ENCODE peak calls at places on chromosomes 11 and 22, in eight cellular contexts. One of them, this sample, is unnamed.

GRCh38 chr11:65560555-65561418 is 2.6 kb upstream of the LTBP3 start:
- DNase-seq in globus pallidus: peak; percentile 74
- DNase-seq in AG10803: no peak
- DNase-seq in dorsolateral prefrontal cortex: no peak
- DNase-seq in hypothalamus: no peak
- DNase-seq in stimulated activated CD4-positive, alpha-beta T cell treated with anti-CD3 and anti-CD28 coated beads, Interleukin-1b, Interleukin-23, amount 100 ng/mL, for 1 hour: no peak
- DNase-seq in activated CD8-positive, alpha-beta memory T cell treated with anti-CD3 and anti-CD28 coated beads, Interleukin-2, amount 50 U/mL, for 48 hours: no peak
- DNase-seq in mucosa of descending colon: peak; percentile 67
- DNase-seq in this sample: peak; percentile 44

GRCh38 chr11:121522043-121522941 is 69.5 kb upstream of the SORL1-AS1 start:
- DNase-seq in hypothalamus: no peak
- DNase-seq in AG10803: no peak
- DNase-seq in mucosa of descending colon: no peak
- DNase-seq in stimulated activated CD4-positive, alpha-beta T cell treated with anti-CD3 and anti-CD28 coated beads, Interleukin-1b, Interleukin-23, amount 100 ng/mL, for 1 hour: no peak
- DNase-seq in activated CD8-positive, alpha-beta memory T cell treated with anti-CD3 and anti-CD28 coated beads, Interleukin-2, amount 50 U/mL, for 48 hours: no peak
- DNase-seq in dorsolateral prefrontal cortex: no peak
- DNase-seq in globus pallidus: no peak
- DNase-seq in this sample: no peak

GRCh38 chr11:129766858-129767604 is 48.6 kb upstream of the TMEM45B start:
- DNase-seq in hypothalamus: no peak
- DNase-seq in activated CD8-positive, alpha-beta memory T cell treated with anti-CD3 and anti-CD28 coated beads, Interleukin-2, amount 50 U/mL, for 48 hours: no peak
- DNase-seq in mucosa of descending colon: peak; percentile 55
- DNase-seq in globus pallidus: no peak
- DNase-seq in dorsolateral prefrontal cortex: no peak
- DNase-seq in stimulated activated CD4-positive, alpha-beta T cell treated with anti-CD3 and anti-CD28 coated beads, Interleukin-1b, Interleukin-23, amount 100 ng/mL, for 1 hour: no peak
- DNase-seq in AG10803: peak; percentile 23
- DNase-seq in this sample: no peak

GRCh38 chr11:77705195-77705876 is 67.7 kb upstream of the CLNS1A start:
- DNase-seq in dorsolateral prefrontal cortex: no peak
- DNase-seq in activated CD8-positive, alpha-beta memory T cell treated with anti-CD3 and anti-CD28 coated beads, Interleukin-2, amount 50 U/mL, for 48 hours: no peak
- DNase-seq in hypothalamus: no peak
- DNase-seq in mucosa of descending colon: no peak
- DNase-seq in stimulated activated CD4-positive, alpha-beta T cell treated with anti-CD3 and anti-CD28 coated beads, Interleukin-1b, Interleukin-23, amount 100 ng/mL, for 1 hour: no peak
- DNase-seq in globus pallidus: no peak
- DNase-seq in AG10803: peak; percentile 15
- DNase-seq in this sample: no peak

GRCh38 chr11:106684944-106685343 is 333.3 kb downstream of the GUCY1A2 start:
- DNase-seq in hypothalamus: no peak
- DNase-seq in activated CD8-positive, alpha-beta memory T cell treated with anti-CD3 and anti-CD28 coated beads, Interleukin-2, amount 50 U/mL, for 48 hours: no peak
- DNase-seq in stimulated activated CD4-positive, alpha-beta T cell treated with anti-CD3 and anti-CD28 coated beads, Interleukin-1b, Interleukin-23, amount 100 ng/mL, for 1 hour: no peak
- DNase-seq in globus pallidus: no peak
- DNase-seq in mucosa of descending colon: no peak
- DNase-seq in dorsolateral prefrontal cortex: no peak
- DNase-seq in AG10803: no peak
- DNase-seq in this sample: no peak

GRCh38 chr22:31932863-31933262 is 11.5 kb upstream of the YWHAH start:
- DNase-seq in hypothalamus: no peak
- DNase-seq in dorsolateral prefrontal cortex: no peak
- DNase-seq in stimulated activated CD4-positive, alpha-beta T cell treated with anti-CD3 and anti-CD28 coated beads, Interleukin-1b, Interleukin-23, amount 100 ng/mL, for 1 hour: no peak
- DNase-seq in mucosa of descending colon: no peak
- DNase-seq in AG10803: peak; percentile 39
- DNase-seq in globus pallidus: no peak
- DNase-seq in activated CD8-positive, alpha-beta memory T cell treated with anti-CD3 and anti-CD28 coated beads, Interleukin-2, amount 50 U/mL, for 48 hours: no peak
- DNase-seq in this sample: no peak

GRCh38 chr11:73292481-73292880 is 15.6 kb upstream of the ARHGEF17 start:
- DNase-seq in globus pallidus: no peak
- DNase-seq in dorsolateral prefrontal cortex: no peak
- DNase-seq in AG10803: no peak
- DNase-seq in activated CD8-positive, alpha-beta memory T cell treated with anti-CD3 and anti-CD28 coated beads, Interleukin-2, amount 50 U/mL, for 48 hours: no peak
- DNase-seq in mucosa of descending colon: no peak
- DNase-seq in hypothalamus: no peak
- DNase-seq in stimulated activated CD4-positive, alpha-beta T cell treated with anti-CD3 and anti-CD28 coated beads, Interleukin-1b, Interleukin-23, amount 100 ng/mL, for 1 hour: no peak
- DNase-seq in this sample: no peak

GRCh38 chr11:69294621-69295078 is 695 bp downstream of the MYEOV start:
- DNase-seq in activated CD8-positive, alpha-beta memory T cell treated with anti-CD3 and anti-CD28 coated beads, Interleukin-2, amount 50 U/mL, for 48 hours: no peak
- DNase-seq in globus pallidus: no peak
- DNase-seq in dorsolateral prefrontal cortex: no peak
- DNase-seq in stimulated activated CD4-positive, alpha-beta T cell treated with anti-CD3 and anti-CD28 coated beads, Interleukin-1b, Interleukin-23, amount 100 ng/mL, for 1 hour: no peak
- DNase-seq in mucosa of descending colon: no peak
- DNase-seq in hypothalamus: no peak
- DNase-seq in AG10803: no peak
- DNase-seq in this sample: no peak

GRCh38 chr11:112931686-112932085 is 29.5 kb upstream of the NCAM1 start:
- DNase-seq in dorsolateral prefrontal cortex: no peak
- DNase-seq in hypothalamus: no peak
- DNase-seq in stimulated activated CD4-positive, alpha-beta T cell treated with anti-CD3 and anti-CD28 coated beads, Interleukin-1b, Interleukin-23, amount 100 ng/mL, for 1 hour: no peak
- DNase-seq in mucosa of descending colon: no peak
- DNase-seq in activated CD8-positive, alpha-beta memory T cell treated with anti-CD3 and anti-CD28 coated beads, Interleukin-2, amount 50 U/mL, for 48 hours: no peak
- DNase-seq in globus pallidus: no peak
- DNase-seq in AG10803: no peak
- DNase-seq in this sample: no peak

GRCh38 chr11:78045851-78046485 is 17.7 kb upstream of the THRSP start:
- DNase-seq in globus pallidus: peak; percentile 79
- DNase-seq in AG10803: peak; percentile 46
- DNase-seq in mucosa of descending colon: peak; percentile 90
- DNase-seq in dorsolateral prefrontal cortex: peak; percentile 85
- DNase-seq in stimulated activated CD4-positive, alpha-beta T cell treated with anti-CD3 and anti-CD28 coated beads, Interleukin-1b, Interleukin-23, amount 100 ng/mL, for 1 hour: peak; percentile 70
- DNase-seq in hypothalamus: peak; percentile 47
- DNase-seq in activated CD8-positive, alpha-beta memory T cell treated with anti-CD3 and anti-CD28 coated beads, Interleukin-2, amount 50 U/mL, for 48 hours: peak; percentile 97
- DNase-seq in this sample: peak; percentile 52

This sample was measured in substantia nigra.